ENCODE peak calls at places on chromosomes 11 and 22, in seven cellular contexts. S is mucosa of descending colon, V is D341Med, Y is T-helper 2 cell, N is IMR-90, U is NCI-H524, B is mucosa of gallbladder. D is an unnamed sample.

GRCh38 chr11:60855726-60856633 is at the start of gene PTGDR2:
- DNase-seq in S (no peak), V (no peak), Y (no peak), N (no peak), U (no peak), B (no peak), D (peak)

GRCh38 chr22:46139895-46140350 is 10.4 kb upstream of the PPARA start:
- DNase-seq in S (peak), V (no peak), Y (no peak), N (no peak), U (no peak), B (no peak), D (no peak)

GRCh38 chr22:48492371-48493320 is 1335.0 kb downstream of the BRD1 start:
- DNase-seq in S (no peak), V (peak), Y (no peak), N (peak), U (peak), B (peak), D (peak)

GRCh38 chr22:46614070-46614931 is 5.9 kb upstream of the GRAMD4 start:
- DNase-seq in S (no peak), V (no peak), Y (peak), N (no peak), U (no peak), B (no peak), D (peak)

GRCh38 chr22:20438678-20439492 is 1.3 kb upstream of the SCARF2 start:
- DNase-seq in S (no peak), V (peak), Y (no peak), N (no peak), U (no peak), B (no peak), D (peak)

GRCh38 chr11:95593101-95593500 is 196.5 kb downstream of the FAM76B start:
- DNase-seq in S (no peak), V (no peak), Y (no peak), N (peak), U (no peak), B (no peak), D (no peak)

GRCh38 chr22:20532256-20532993 is 25.0 kb downstream of the MED15 start:
- DNase-seq in S (no peak), V (peak), Y (no peak), N (no peak), U (no peak), B (no peak), D (peak)

GRCh38 chr22:21639359-21639758 is 2.7 kb upstream of the SDF2L1 start:
- DNase-seq in S (no peak), V (peak), Y (no peak), N (no peak), U (no peak), B (no peak), D (no peak)

GRCh38 chr11:107576497-107577086 is 11.1 kb upstream of the ALKBH8 start:
- DNase-seq in S (no peak), V (peak), Y (no peak), N (peak), U (no peak), B (peak), D (no peak)

D was measured in lower lobe of right lung.